ENCODE peak calls at places on chromosome 5, in ten cellular contexts. O, Q, B, I, C, Z, X, L, Y and M are unnamed samples.

GRCh38 chr5:39943811-39944210 is 519.0 kb upstream of the DAB2 start:
- DNase-seq in O (no peak), Q (no peak), B (no peak), I (no peak), C (no peak), Z (no peak), X (no peak), L (no peak), Y (no peak), M (no peak)

GRCh38 chr5:32088214-32088613 is 85.9 kb downstream of the GOLPH3 start:
- DNase-seq in O (no peak), Q (no peak), B (no peak), I (no peak), C (no peak), Z (no peak), X (no peak), L (no peak), Y (no peak), M (no peak)

GRCh38 chr5:180161420-180162303 is 47.3 kb downstream of the RASGEF1C start:
- DNase-seq in O (no peak), Q (no peak), B (no peak), I (no peak), C (no peak), Z (no peak), X (no peak), L (no peak), Y (peak), M (no peak)

GRCh38 chr5:10248378-10249260 is 1.1 kb downstream of the ATPSCKMT start:
- DNase-seq in O (no peak), Q (peak), B (no peak), I (no peak), C (no peak), Z (no peak), X (no peak), L (no peak), Y (no peak), M (no peak)

GRCh38 chr5:138282918-138283742 is 8.7 kb upstream of the GFRA3 start:
- DNase-seq in O (peak), Q (peak), B (no peak), I (no peak), C (peak), Z (peak), X (no peak), L (peak), Y (peak), M (peak)

GRCh38 chr5:78242001-78242400 is 52.5 kb downstream of the AP3B1 start:
- DNase-seq in O (no peak), Q (no peak), B (no peak), I (no peak), C (no peak), Z (no peak), X (no peak), L (no peak), Y (no peak), M (no peak)

GRCh38 chr5:35924122-35924949 is 14.1 kb downstream of the CAPSL start:
- DNase-seq in O (peak), Q (no peak), B (no peak), I (no peak), C (peak), Z (no peak), X (no peak), L (peak), Y (no peak), M (no peak)

GRCh38 chr5:159619826-159620225 is 289.5 kb upstream of the IL12B start:
- DNase-seq in O (no peak), Q (no peak), B (no peak), I (no peak), C (no peak), Z (no peak), X (no peak), L (no peak), Y (no peak), M (no peak)

GRCh38 chr5:52801329-52801728 is 13.6 kb downstream of the ITGA1 start:
- DNase-seq in O (no peak), Q (no peak), B (no peak), I (no peak), C (no peak), Z (no peak), X (no peak), L (peak), Y (no peak), M (no peak)

GRCh38 chr5:42951169-42951846 is 88.8 kb downstream of the ANXA2R start:
- DNase-seq in O (no peak), Q (peak), B (peak), I (peak), C (no peak), Z (peak), X (peak), L (peak), Y (no peak), M (no peak)

GRCh38 chr5:68395844-68396523 is 180.4 kb downstream of the PIK3R1 start:
- DNase-seq in O (no peak), Q (no peak), B (no peak), I (peak), C (no peak), Z (peak), X (no peak), L (no peak), Y (peak), M (peak)

GRCh38 chr5:115946655-115947054 is 15.6 kb upstream of the LVRN start:
- DNase-seq in O (no peak), Q (no peak), B (no peak), I (no peak), C (no peak), Z (no peak), X (no peak), L (no peak), Y (no peak), M (no peak)

GRCh38 chr5:58188287-58188651 is 271.6 kb downstream of the PLK2 start:
- DNase-seq in O (peak), Q (no peak), B (no peak), I (no peak), C (peak), Z (no peak), X (no peak), L (peak), Y (peak), M (no peak)

GRCh38 chr5:122252319-122252718 is 59.7 kb upstream of the SNCAIP start:
- DNase-seq in O (no peak), Q (no peak), B (no peak), I (peak), C (no peak), Z (peak), X (no peak), L (no peak), Y (no peak), M (peak)

GRCh38 chr5:111655169-111655924 is 101.6 kb downstream of the NREP start:
- DNase-seq in O (peak), Q (no peak), B (no peak), I (no peak), C (no peak), Z (no peak), X (no peak), L (peak), Y (peak), M (peak)

GRCh38 chr5:176319827-176320554 is 41.6 kb downstream of the KIAA1191 start:
- DNase-seq in O (no peak), Q (peak), B (no peak), I (no peak), C (no peak), Z (no peak), X (no peak), L (peak), Y (peak), M (no peak)

GRCh38 chr5:65926893-65927292 is 518 bp downstream of the ERBIN start:
- DNase-seq in O (no peak), Q (peak), B (no peak), I (peak), C (no peak), Z (peak), X (peak), L (peak), Y (no peak), M (no peak)

GRCh38 chr5:15476977-15477376 is 23.0 kb upstream of the FBXL7 start:
- DNase-seq in O (no peak), Q (no peak), B (no peak), I (no peak), C (no peak), Z (no peak), X (no peak), L (no peak), Y (no peak), M (no peak)

GRCh38 chr5:74594172-74595040 is 46.1 kb downstream of the ENC1 start:
- DNase-seq in O (no peak), Q (no peak), B (no peak), I (no peak), C (no peak), Z (no peak), X (no peak), L (peak), Y (no peak), M (no peak)

GRCh38 chr5:141559481-141559880 is 59.3 kb downstream of the DIAPH1 start:
- DNase-seq in O (no peak), Q (no peak), B (no peak), I (no peak), C (peak), Z (no peak), X (no peak), L (peak), Y (no peak), M (no peak)

DNA sequence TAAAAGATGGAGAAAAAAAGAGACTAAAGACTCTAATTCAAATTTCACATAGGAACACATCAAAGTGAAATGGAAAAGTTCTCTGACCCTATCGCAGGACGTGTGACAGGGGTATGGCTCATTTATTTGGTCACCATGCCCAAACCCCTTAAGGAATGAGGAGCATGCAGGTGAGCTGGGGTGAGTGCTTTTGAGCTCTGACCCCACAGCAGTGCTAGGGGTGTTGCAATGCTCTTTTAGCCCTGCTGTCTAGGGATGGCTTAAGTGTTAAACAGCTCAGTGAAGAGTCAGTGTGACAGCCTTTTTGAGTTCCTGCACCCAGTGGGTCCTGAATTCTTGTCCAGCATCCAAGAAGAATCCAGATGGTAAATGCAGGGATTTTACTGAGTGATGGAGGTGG is 143.0 kb upstream of the ANKRD55 start:
- DNase-seq in O (no peak), Q (no peak), B (no peak), I (no peak), C (no peak), Z (no peak), X (no peak), L (no peak), Y (peak), M (no peak)
- H3K4me3 ChIP-seq in O (no peak), Q (no peak), B (no peak), I (no peak), C (no peak), Z (no peak), X (no peak), L (no peak), Y (no peak), M (no peak)

GRCh38 chr5:143554918-143555477 is 151.5 kb upstream of the NR3C1 start:
- DNase-seq in O (no peak), Q (no peak), B (no peak), I (no peak), C (no peak), Z (no peak), X (no peak), L (peak), Y (peak), M (no peak)
- TF ChIP-seq CTCF in O (no peak), Q (no peak), B (no peak), I (no peak), C (no peak), Z (no peak), X (no peak), L (no peak), Y (no peak), M (no peak)

GRCh38 chr5:442335-443238 is at the start of gene EXOC3:
- DNase-seq in O (no peak), Q (peak), B (peak), I (peak), C (no peak), Z (peak), X (peak), L (peak), Y (peak), M (peak)
- H3K4me3 ChIP-seq in O (peak), Q (peak), B (peak), I (peak), C (peak), Z (peak), X (peak), L (peak), Y (peak), M (peak)

DNA sequence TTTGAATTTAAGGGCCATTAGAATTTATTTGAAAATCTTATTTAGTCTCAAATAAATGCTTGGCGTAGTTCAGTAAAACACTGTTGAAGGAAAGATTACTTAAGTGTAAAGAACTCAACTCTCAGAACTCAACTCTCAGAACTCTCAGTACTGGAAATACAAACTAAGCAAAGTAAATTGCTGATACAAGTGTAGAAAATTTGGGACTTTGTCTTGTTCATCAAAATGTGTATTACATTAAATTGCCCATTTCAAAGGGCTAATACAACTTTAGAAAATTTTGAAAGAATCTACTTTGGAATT is 99.4 kb downstream of the CSNK1G3 start:
- DNase-seq in O (no peak), Q (no peak), B (no peak), I (no peak), C (no peak), Z (no peak), X (no peak), L (no peak), Y (no peak), M (no peak)
- TF ChIP-seq CTCF in O (no peak), Q (no peak), B (no peak), I (no peak), C (no peak), Z (no peak), X (peak), L (no peak), Y (no peak), M (no peak)